ENCODE peak calls at places on chromosome 22, in four cellular contexts. M is Panc1, Z is A673, B is mammary epithelial cell. Y is an unnamed sample.

GRCh38 chr22:44746836-44747519 is 5.4 kb upstream of the ARHGAP8 start:
- DNase-seq in M (no peak), Z (no peak), B (no peak), Y (no peak)

GRCh38 chr22:39956932-39957664 is 3.1 kb upstream of the TMA7B start:
- DNase-seq in M (no peak), Z (no peak), B (no peak), Y (no peak)

GRCh38 chr22:30212363-30212995 is 34.1 kb downstream of the LIF start:
- DNase-seq in M (peak), Z (no peak), B (peak), Y (peak)

GRCh38 chr22:38320605-38321402 is 3.6 kb upstream of the CSNK1E start:
- DNase-seq in M (no peak), Z (no peak), B (no peak), Y (no peak)

GRCh38 chr22:38353142-38353629 is 36.0 kb upstream of the CSNK1E start:
- DNase-seq in M (no peak), Z (peak), B (peak), Y (no peak)

GRCh38 chr22:45775569-45776312 is 104.1 kb downstream of the ATXN10 start:
- DNase-seq in M (no peak), Z (no peak), B (no peak), Y (no peak)

GRCh38 chr22:35191412-35191811 is 65.9 kb upstream of the HMGXB4 start:
- DNase-seq in M (no peak), Z (peak), B (peak), Y (peak)

GRCh38 chr22:44823806-44824205 is 71.4 kb downstream of the ARHGAP8 start:
- DNase-seq in M (no peak), Z (no peak), B (no peak), Y (no peak)

GRCh38 chr22:38981005-38981658 is 1.0 kb upstream of the APOBEC3B start:
- DNase-seq in M (no peak), Z (peak), B (peak), Y (no peak)

GRCh38 chr22:44381761-44382454 is 69.2 kb upstream of the SHISAL1 start:
- DNase-seq in M (no peak), Z (no peak), B (no peak), Y (no peak)

GRCh38 chr22:50576806-50577696 is 1.2 kb downstream of the CPT1B start:
- DNase-seq in M (no peak), Z (no peak), B (no peak), Y (no peak)

GRCh38 chr22:37566329-37566837 is 6.1 kb downstream of the CDC42EP1 start:
- DNase-seq in M (no peak), Z (no peak), B (no peak), Y (no peak)

GRCh38 chr22:45916515-45916914 is 60.4 kb downstream of the WNT7B start:
- DNase-seq in M (no peak), Z (no peak), B (no peak), Y (no peak)

GRCh38 chr22:40898850-40899357 is 37.0 kb upstream of the DNAJB7 start:
- DNase-seq in M (no peak), Z (peak), B (peak), Y (peak)

GRCh38 chr22:31160328-31160978 is 471 bp downstream of the RNF185 start:
- DNase-seq in M (no peak), Z (peak), B (no peak), Y (no peak)

GRCh38 chr22:42716221-42716620 is 4.4 kb downstream of the A4GALT start:
- DNase-seq in M (no peak), Z (no peak), B (no peak), Y (peak)

GRCh38 chr22:36762687-36763260 is 13.1 kb downstream of the IFT27 start:
- DNase-seq in M (no peak), Z (no peak), B (no peak), Y (no peak)

GRCh38 chr22:30891443-30891755 is 77.2 kb downstream of the MORC2 start:
- DNase-seq in M (no peak), Z (no peak), B (no peak), Y (no peak)

GRCh38 chr22:20156042-20156389 is 5.2 kb upstream of the CCDC188 start:
- DNase-seq in M (no peak), Z (no peak), B (no peak), Y (no peak)

GRCh38 chr22:20156611-20157415 is 6.0 kb upstream of the CCDC188 start:
- DNase-seq in M (peak), Z (peak), B (peak), Y (no peak)

GRCh38 chr22:20153945-20154344 is 3.1 kb upstream of the CCDC188 start:
- DNase-seq in M (no peak), Z (no peak), B (no peak), Y (no peak)

GRCh38 chr22:20155330-20156041 is 4.6 kb upstream of the CCDC188 start:
- DNase-seq in M (no peak), Z (peak), B (peak), Y (no peak)

GRCh38 chr22:20154602-20155183 is 3.8 kb upstream of the CCDC188 start:
- DNase-seq in M (no peak), Z (peak), B (no peak), Y (no peak)
- H3K4me3 ChIP-seq in M (peak), Z (no peak), B (no peak), Y (no peak)

GRCh38 chr22:28741200-28741757 is 341 bp downstream of the CHEK2 start:
- DNase-seq in M (no peak), Z (no peak), B (no peak), Y (no peak)

GRCh38 chr22:28742562-28742962 is 723 bp downstream of the HSCB start:
- DNase-seq in M (no peak), Z (no peak), B (no peak), Y (no peak)

GRCh38 chr22:28736296-28737155 is 5.1 kb downstream of the CHEK2 start:
- DNase-seq in M (no peak), Z (no peak), B (no peak), Y (no peak)

GRCh38 chr22:28743852-28744251 is 2.0 kb downstream of the HSCB start:
- DNase-seq in M (no peak), Z (no peak), B (no peak), Y (no peak)

DNA sequence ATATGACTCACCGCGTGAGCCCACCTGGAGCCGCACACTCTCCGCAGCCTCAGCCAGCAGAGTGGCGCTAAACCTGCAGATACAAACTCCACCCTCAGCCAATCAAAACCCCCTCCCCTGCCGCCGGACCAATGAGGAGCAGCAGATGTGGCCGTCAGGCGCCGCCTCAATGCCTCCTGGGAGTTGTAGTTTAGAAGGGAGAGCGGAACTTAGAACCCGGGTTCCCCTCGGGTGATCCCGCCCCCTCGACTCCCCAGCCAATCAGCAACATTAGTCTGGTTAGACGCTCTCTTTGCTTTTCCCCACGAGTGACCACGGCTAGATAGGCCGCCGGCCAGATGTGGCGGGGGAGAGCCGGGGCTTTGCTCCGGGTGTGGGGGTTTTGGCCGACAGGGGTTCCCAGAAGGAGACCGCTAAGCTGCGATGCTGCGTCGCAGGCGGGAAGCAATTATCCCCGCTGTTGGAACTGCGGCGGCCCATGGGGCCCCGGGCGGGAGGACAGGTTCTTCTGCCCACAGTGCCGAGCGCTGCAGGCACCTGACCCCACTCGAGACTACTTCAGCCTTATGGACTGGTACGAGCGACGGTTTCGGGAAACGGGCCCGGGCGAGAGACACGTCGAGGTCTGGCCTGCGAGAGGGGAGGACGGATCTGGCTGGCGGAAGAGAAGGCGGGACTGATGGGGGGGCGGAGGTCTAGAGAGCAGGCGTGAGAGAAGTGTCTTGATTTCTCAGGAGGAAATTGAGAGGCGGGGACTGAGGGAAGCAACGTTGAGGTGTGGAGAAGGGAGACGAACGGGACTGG is at the start of the genes CHEK2 and HSCB:
- DNase-seq in M (peak), Z (peak), B (peak), Y (peak)
- TF ChIP-seq CTCF in M (no peak), Z (peak), B (no peak), Y (no peak)

GRCh38 chr22:26905076-26905475 is 247.7 kb downstream of the MIAT start:
- DNase-seq in M (no peak), Z (no peak), B (no peak), Y (no peak)

GRCh38 chr22:26901228-26901816 is 243.9 kb downstream of the MIAT start:
- DNase-seq in M (no peak), Z (peak), B (no peak), Y (no peak)

GRCh38 chr22:26904483-26904882 is 247.1 kb downstream of the MIAT start:
- DNase-seq in M (no peak), Z (no peak), B (no peak), Y (no peak)

GRCh38 chr22:26902401-26903029 is 245.1 kb downstream of the MIAT start:
- DNase-seq in M (no peak), Z (peak), B (no peak), Y (no peak)

GRCh38 chr22:26903030-26903856 is 245.9 kb downstream of the MIAT start:
- DNase-seq in M (no peak), Z (peak), B (no peak), Y (no peak)
- H3K4me3 ChIP-seq in M (no peak), Z (peak), B (no peak), Y (no peak)

GRCh38 chr22:23531966-23532735 is 47.9 kb downstream of the IGLL1 start:
- DNase-seq in M (no peak), Z (no peak), B (no peak), Y (no peak)

GRCh38 chr22:23533771-23534191 is 46.3 kb downstream of the IGLL1 start:
- DNase-seq in M (no peak), Z (no peak), B (no peak), Y (no peak)

GRCh38 chr22:23532756-23533155 is 47.3 kb downstream of the IGLL1 start:
- DNase-seq in M (no peak), Z (no peak), B (no peak), Y (no peak)

GRCh38 chr22:23534201-23534850 is 45.8 kb downstream of the IGLL1 start:
- DNase-seq in M (no peak), Z (no peak), B (no peak), Y (no peak)

DNA sequence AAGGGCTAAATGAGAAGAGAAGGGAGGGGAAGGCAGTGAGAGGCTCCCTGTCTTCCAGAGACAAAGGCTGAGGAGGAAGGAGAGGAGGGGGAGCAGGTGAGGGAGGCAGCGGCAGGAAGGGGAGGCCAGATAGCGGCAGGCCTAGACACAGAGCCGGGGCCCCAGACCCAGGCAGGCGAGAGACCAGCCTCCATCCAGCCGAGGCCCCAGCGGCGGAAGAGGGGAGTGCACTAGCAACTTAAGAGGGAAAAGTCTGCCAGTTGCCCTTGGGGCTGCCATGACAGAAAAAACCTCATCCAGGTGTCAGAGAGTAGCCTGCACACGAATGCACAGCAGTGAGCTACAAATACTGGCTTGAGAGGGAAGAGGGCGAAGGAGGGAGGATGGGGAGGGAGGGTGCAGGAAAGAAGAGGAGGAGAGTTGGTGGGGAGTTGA is 46.7 kb downstream of the IGLL1 start:
- DNase-seq in M (no peak), Z (peak), B (peak), Y (no peak)
- TF ChIP-seq CTCF in M (no peak), Z (peak), B (peak), Y (peak)

GRCh38 chr22:20857247-20857643 is 1.4 kb downstream of the PI4KA start:
- DNase-seq in M (no peak), Z (no peak), B (no peak), Y (no peak)
- H3K4me3 ChIP-seq in M (peak), Z (peak), B (peak), Y (peak)

GRCh38 chr22:47598864-47599263 is 836.4 kb downstream of the TBC1D22A start:
- DNase-seq in M (no peak), Z (no peak), B (no peak), Y (no peak)

GRCh38 chr22:47600281-47600680 is 837.8 kb downstream of the TBC1D22A start:
- DNase-seq in M (no peak), Z (no peak), B (no peak), Y (no peak)

GRCh38 chr22:47601666-47602065 is 839.2 kb downstream of the TBC1D22A start:
- DNase-seq in M (no peak), Z (no peak), B (no peak), Y (no peak)

GRCh38 chr22:47600791-47601400 is 838.4 kb downstream of the TBC1D22A start:
- DNase-seq in M (no peak), Z (no peak), B (no peak), Y (no peak)

DNA sequence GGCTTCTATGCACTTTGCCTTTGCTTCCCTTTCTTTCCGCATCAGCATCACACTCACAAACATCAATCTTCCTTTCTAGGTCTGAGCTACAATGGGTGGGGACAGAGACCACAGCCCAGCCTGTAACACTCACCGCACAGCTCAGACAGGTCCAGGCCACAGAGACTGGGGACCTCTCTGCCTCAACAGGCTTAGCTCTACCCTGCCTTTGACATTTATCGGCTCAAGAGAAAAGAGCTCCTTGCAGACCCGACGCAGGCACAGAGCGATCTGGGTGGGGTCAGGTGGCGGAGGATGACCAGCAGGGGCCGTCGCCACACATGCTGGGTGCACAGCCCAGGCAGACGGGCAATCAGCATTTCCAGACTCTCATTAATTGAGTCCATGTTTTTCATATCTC is 837.3 kb downstream of the TBC1D22A start:
- DNase-seq in M (no peak), Z (no peak), B (no peak), Y (no peak)
- TF ChIP-seq CTCF in M (no peak), Z (no peak), B (no peak), Y (no peak)

GRCh38 chr22:28230682-28231081 is 311.6 kb upstream of the PITPNB start:
- DNase-seq in M (no peak), Z (no peak), B (no peak), Y (no peak)

GRCh38 chr22:28231423-28231822 is 312.4 kb upstream of the PITPNB start:
- DNase-seq in M (no peak), Z (peak), B (no peak), Y (peak)

GRCh38 chr22:28237092-28237491 is 318.0 kb upstream of the PITPNB start:
- DNase-seq in M (no peak), Z (no peak), B (peak), Y (no peak)

GRCh38 chr22:28229566-28230483 is 310.8 kb upstream of the PITPNB start:
- DNase-seq in M (no peak), Z (no peak), B (no peak), Y (no peak)

GRCh38 chr22:28232231-28232630 is 313.2 kb upstream of the PITPNB start:
- DNase-seq in M (no peak), Z (peak), B (no peak), Y (no peak)
- H3K4me3 ChIP-seq in M (no peak), Z (no peak), B (no peak), Y (no peak)

GRCh38 chr22:24230911-24231656 is 13.8 kb downstream of the GGT5 start:
- DNase-seq in M (no peak), Z (peak), B (no peak), Y (no peak)
- TF ChIP-seq CTCF in M (no peak), Z (peak), B (peak), Y (peak)

GRCh38 chr22:21754523-21755128 is 19.0 kb upstream of the YPEL1 start:
- DNase-seq in M (no peak), Z (no peak), B (no peak), Y (no peak)

GRCh38 chr22:21758056-21758455 is 22.5 kb upstream of the YPEL1 start:
- DNase-seq in M (no peak), Z (no peak), B (no peak), Y (no peak)

GRCh38 chr22:21758465-21758864 is 22.9 kb upstream of the YPEL1 start:
- DNase-seq in M (no peak), Z (no peak), B (no peak), Y (no peak)

GRCh38 chr22:21753374-21754111 is 17.9 kb upstream of the YPEL1 start:
- DNase-seq in M (no peak), Z (no peak), B (no peak), Y (no peak)

GRCh38 chr22:21755855-21756284 is 20.3 kb upstream of the YPEL1 start:
- DNase-seq in M (no peak), Z (no peak), B (peak), Y (no peak)
- H3K4me3 ChIP-seq in M (no peak), Z (no peak), B (no peak), Y (no peak)

Y was measured in epithelial cell of proximal tubule.